ENCODE peak calls at places on chromosomes 3 and 15, in five cellular contexts. One of them, this sample, is unnamed.

GRCh38 chr15:70096975-70097336 is 761 bp downstream of the TLE3 start:
- DNase-seq in SJSA1: no peak
- DNase-seq in ascending aorta: no peak
- DNase-seq in breast epithelium: no peak
- DNase-seq in neuronal stem cell: peak
- DNase-seq in this sample: no peak

GRCh38 chr3:55180936-55181535 is 253.2 kb upstream of the LRTM1 start:
- DNase-seq in SJSA1: peak
- DNase-seq in ascending aorta: no peak
- DNase-seq in breast epithelium: no peak
- DNase-seq in neuronal stem cell: no peak
- DNase-seq in this sample: no peak

GRCh38 chr3:159761377-159761776 is 227.3 kb upstream of the IL12A start:
- DNase-seq in SJSA1: peak
- DNase-seq in ascending aorta: peak
- DNase-seq in breast epithelium: peak
- DNase-seq in neuronal stem cell: no peak
- DNase-seq in this sample: no peak

GRCh38 chr3:155131104-155131503 is 51.0 kb downstream of the MME start:
- DNase-seq in SJSA1: no peak
- DNase-seq in ascending aorta: no peak
- DNase-seq in breast epithelium: no peak
- DNase-seq in neuronal stem cell: no peak
- DNase-seq in this sample: peak

GRCh38 chr15:95450413-95450812 is 880.1 kb upstream of the NR2F2 start:
- DNase-seq in SJSA1: no peak
- DNase-seq in ascending aorta: no peak
- DNase-seq in breast epithelium: no peak
- DNase-seq in neuronal stem cell: no peak
- DNase-seq in this sample: no peak

GRCh38 chr3:25804676-25805075 is 14.8 kb downstream of the OXSM start:
- DNase-seq in SJSA1: no peak
- DNase-seq in ascending aorta: no peak
- DNase-seq in breast epithelium: no peak
- DNase-seq in neuronal stem cell: no peak
- DNase-seq in this sample: no peak

GRCh38 chr3:109553573-109554371 is 216.4 kb upstream of the DPPA4 start:
- DNase-seq in SJSA1: no peak
- DNase-seq in ascending aorta: no peak
- DNase-seq in breast epithelium: no peak
- DNase-seq in neuronal stem cell: no peak
- DNase-seq in this sample: no peak

GRCh38 chr15:65310431-65311137 is 6.1 kb downstream of the RNU5B-1 start:
- DNase-seq in SJSA1: no peak
- DNase-seq in ascending aorta: no peak
- DNase-seq in breast epithelium: no peak
- DNase-seq in neuronal stem cell: no peak
- DNase-seq in this sample: no peak

GRCh38 chr3:186849392-186849975 is 7.0 kb downstream of the ADIPOQ start:
- DNase-seq in SJSA1: peak
- DNase-seq in ascending aorta: no peak
- DNase-seq in breast epithelium: no peak
- DNase-seq in neuronal stem cell: no peak
- DNase-seq in this sample: no peak

GRCh38 chr15:68821898-68822380 is 1.2 kb upstream of the ANP32A start:
- DNase-seq in SJSA1: no peak
- DNase-seq in ascending aorta: no peak
- DNase-seq in breast epithelium: no peak
- DNase-seq in neuronal stem cell: no peak
- DNase-seq in this sample: no peak

GRCh38 chr3:127544806-127545545 is 45.6 kb downstream of the TPRA1 start:
- DNase-seq in SJSA1: no peak
- DNase-seq in ascending aorta: no peak
- DNase-seq in breast epithelium: no peak
- DNase-seq in neuronal stem cell: no peak
- DNase-seq in this sample: no peak

GRCh38 chr3:9881440-9881839 is 1.4 kb upstream of the CIDEC start:
- DNase-seq in SJSA1: no peak
- DNase-seq in ascending aorta: no peak
- DNase-seq in breast epithelium: no peak
- DNase-seq in neuronal stem cell: no peak
- DNase-seq in this sample: no peak

GRCh38 chr15:90004671-90005070 is 3.5 kb downstream of the ZNF710 start:
- DNase-seq in SJSA1: peak
- DNase-seq in ascending aorta: peak
- DNase-seq in breast epithelium: no peak
- DNase-seq in neuronal stem cell: no peak
- DNase-seq in this sample: peak

GRCh38 chr3:157429703-157430102 is 6.9 kb upstream of the PTX3 start:
- DNase-seq in SJSA1: peak
- DNase-seq in ascending aorta: no peak
- DNase-seq in breast epithelium: no peak
- DNase-seq in neuronal stem cell: no peak
- DNase-seq in this sample: no peak

GRCh38 chr3:30437172-30437571 is 169.2 kb upstream of the TGFBR2 start:
- DNase-seq in SJSA1: no peak
- DNase-seq in ascending aorta: peak
- DNase-seq in breast epithelium: peak
- DNase-seq in neuronal stem cell: no peak
- DNase-seq in this sample: no peak

GRCh38 chr3:16548721-16549120 is 35.2 kb upstream of the RFTN1 start:
- DNase-seq in SJSA1: peak
- DNase-seq in ascending aorta: no peak
- DNase-seq in breast epithelium: no peak
- DNase-seq in neuronal stem cell: no peak
- DNase-seq in this sample: peak

GRCh38 chr3:193857996-193858395 is 265.0 kb downstream of the OPA1 start:
- DNase-seq in SJSA1: no peak
- DNase-seq in ascending aorta: peak
- DNase-seq in breast epithelium: peak
- DNase-seq in neuronal stem cell: no peak
- DNase-seq in this sample: peak

GRCh38 chr3:71341721-71342120 is 241.8 kb downstream of the FOXP1 start:
- DNase-seq in SJSA1: peak
- DNase-seq in ascending aorta: no peak
- DNase-seq in breast epithelium: no peak
- DNase-seq in neuronal stem cell: no peak
- DNase-seq in this sample: no peak

GRCh38 chr3:47163023-47163989 is 607 bp downstream of the SETD2 start:
- DNase-seq in SJSA1: peak
- DNase-seq in ascending aorta: peak
- DNase-seq in breast epithelium: no peak
- DNase-seq in neuronal stem cell: peak
- DNase-seq in this sample: no peak

GRCh38 chr3:127999509-128000106 is 52.6 kb upstream of the SEC61A1 start:
- DNase-seq in SJSA1: no peak
- DNase-seq in ascending aorta: no peak
- DNase-seq in breast epithelium: no peak
- DNase-seq in neuronal stem cell: no peak
- DNase-seq in this sample: no peak

GRCh38 chr15:95975212-95975611 is 355.3 kb upstream of the NR2F2 start:
- DNase-seq in SJSA1: no peak
- DNase-seq in ascending aorta: no peak
- DNase-seq in breast epithelium: no peak
- DNase-seq in neuronal stem cell: no peak
- DNase-seq in this sample: no peak

GRCh38 chr3:22263042-22263441 is 512.0 kb upstream of the ZNF385D start:
- DNase-seq in SJSA1: no peak
- DNase-seq in ascending aorta: no peak
- DNase-seq in breast epithelium: no peak
- DNase-seq in neuronal stem cell: no peak
- DNase-seq in this sample: no peak

GRCh38 chr3:19436746-19437145 is 288.4 kb downstream of the KCNH8 start:
- DNase-seq in SJSA1: no peak
- DNase-seq in ascending aorta: no peak
- DNase-seq in breast epithelium: no peak
- DNase-seq in neuronal stem cell: no peak
- DNase-seq in this sample: no peak

GRCh38 chr15:77440378-77440999 is 19.8 kb downstream of the HMG20A start:
- DNase-seq in SJSA1: peak
- DNase-seq in ascending aorta: no peak
- DNase-seq in breast epithelium: no peak
- DNase-seq in neuronal stem cell: no peak
- DNase-seq in this sample: no peak

GRCh38 chr3:157572559-157573270 is 69.5 kb upstream of the VEPH1 start:
- DNase-seq in SJSA1: peak
- DNase-seq in ascending aorta: no peak
- DNase-seq in breast epithelium: no peak
- DNase-seq in neuronal stem cell: peak
- DNase-seq in this sample: no peak

GRCh38 chr3:71050521-71051258 is 532.8 kb downstream of the FOXP1 start:
- DNase-seq in SJSA1: peak
- DNase-seq in ascending aorta: no peak
- DNase-seq in breast epithelium: no peak
- DNase-seq in neuronal stem cell: no peak
- DNase-seq in this sample: no peak

GRCh38 chr3:32399030-32399620 is 7.5 kb downstream of the CMTM7 start:
- DNase-seq in SJSA1: peak
- DNase-seq in ascending aorta: no peak
- DNase-seq in breast epithelium: no peak
- DNase-seq in neuronal stem cell: peak
- DNase-seq in this sample: no peak

GRCh38 chr3:124860599-124860998 is 26.6 kb downstream of the ITGB5 start:
- DNase-seq in SJSA1: peak
- DNase-seq in ascending aorta: peak
- DNase-seq in breast epithelium: peak
- DNase-seq in neuronal stem cell: no peak
- DNase-seq in this sample: peak

GRCh38 chr3:109772520-109772919 is 435.2 kb upstream of the DPPA4 start:
- DNase-seq in SJSA1: no peak
- DNase-seq in ascending aorta: no peak
- DNase-seq in breast epithelium: no peak
- DNase-seq in neuronal stem cell: no peak
- DNase-seq in this sample: no peak

GRCh38 chr15:33859992-33860545 is 108.2 kb upstream of the CHRM5 start:
- DNase-seq in SJSA1: no peak
- DNase-seq in ascending aorta: no peak
- DNase-seq in breast epithelium: no peak
- DNase-seq in neuronal stem cell: no peak
- DNase-seq in this sample: peak

GRCh38 chr3:171835116-171835515 is 8.0 kb upstream of the TMEM212 start:
- DNase-seq in SJSA1: no peak
- DNase-seq in ascending aorta: no peak
- DNase-seq in breast epithelium: no peak
- DNase-seq in neuronal stem cell: no peak
- DNase-seq in this sample: no peak

GRCh38 chr15:71414778-71415177 is 299.5 kb downstream of the THSD4 start:
- DNase-seq in SJSA1: no peak
- DNase-seq in ascending aorta: no peak
- DNase-seq in breast epithelium: no peak
- DNase-seq in neuronal stem cell: no peak
- DNase-seq in this sample: no peak

GRCh38 chr15:71410347-71410746 is 295.1 kb downstream of the THSD4 start:
- DNase-seq in SJSA1: no peak
- DNase-seq in ascending aorta: no peak
- DNase-seq in breast epithelium: no peak
- DNase-seq in neuronal stem cell: no peak
- DNase-seq in this sample: no peak

GRCh38 chr15:71409541-71409940 is 294.3 kb downstream of the THSD4 start:
- DNase-seq in SJSA1: no peak
- DNase-seq in ascending aorta: no peak
- DNase-seq in breast epithelium: no peak
- DNase-seq in neuronal stem cell: no peak
- DNase-seq in this sample: no peak

GRCh38 chr15:71413419-71413818 is 298.1 kb downstream of the THSD4 start:
- DNase-seq in SJSA1: no peak
- DNase-seq in ascending aorta: no peak
- DNase-seq in breast epithelium: no peak
- DNase-seq in neuronal stem cell: no peak
- DNase-seq in this sample: no peak

GRCh38 chr15:71411538-71412482 is 296.5 kb downstream of the THSD4 start:
- DNase-seq in SJSA1: peak
- DNase-seq in ascending aorta: peak
- DNase-seq in breast epithelium: no peak
- DNase-seq in neuronal stem cell: no peak
- DNase-seq in this sample: no peak
- H3K27ac ChIP-seq in SJSA1: peak
- H3K27ac ChIP-seq in ascending aorta: peak
- H3K27ac ChIP-seq in breast epithelium: peak
- H3K27ac ChIP-seq in neuronal stem cell: no peak
- H3K27ac ChIP-seq in this sample: no peak

DNA sequence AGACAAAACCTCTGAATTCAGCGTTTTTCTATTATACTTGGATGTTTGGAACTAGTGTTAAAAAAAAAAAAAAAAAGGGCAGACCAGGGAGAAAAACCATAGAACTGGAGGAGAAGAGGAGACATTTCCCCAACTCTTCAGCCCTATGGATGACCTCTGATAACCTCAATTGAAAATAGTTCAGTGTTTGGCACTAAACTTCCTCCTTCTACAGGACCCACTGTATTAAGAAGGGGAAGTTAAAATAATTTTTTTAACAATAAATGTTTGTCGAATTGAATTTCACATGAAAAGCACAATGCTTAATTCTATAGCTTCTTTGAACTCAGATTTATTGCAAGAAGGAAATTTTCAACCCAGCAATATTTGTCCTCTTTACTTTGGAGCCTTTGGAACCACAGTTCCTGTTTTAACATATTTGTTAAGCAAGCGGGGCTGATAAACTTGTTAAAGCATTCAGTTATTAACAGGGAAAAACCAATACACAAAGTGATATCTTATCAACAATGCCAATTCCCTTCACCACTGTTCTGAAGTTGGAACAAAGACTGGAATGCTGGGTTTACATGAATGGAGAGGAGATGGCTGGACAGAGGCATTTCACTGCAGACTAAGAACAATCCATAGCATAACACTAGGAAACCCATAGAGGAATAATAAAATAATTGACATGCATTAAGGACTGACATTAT is 3.1 kb upstream of the A4GNT start:
- DNase-seq in SJSA1: no peak
- DNase-seq in ascending aorta: no peak
- DNase-seq in breast epithelium: no peak
- DNase-seq in neuronal stem cell: no peak
- DNase-seq in this sample: no peak
- H3K27ac ChIP-seq in SJSA1: no peak
- H3K27ac ChIP-seq in ascending aorta: no peak
- H3K27ac ChIP-seq in breast epithelium: no peak
- H3K27ac ChIP-seq in neuronal stem cell: no peak
- H3K27ac ChIP-seq in this sample: no peak

GRCh38 chr3:37605754-37606153 is 255.9 kb upstream of the CTDSPL start:
- DNase-seq in SJSA1: no peak
- DNase-seq in ascending aorta: no peak
- DNase-seq in breast epithelium: no peak
- DNase-seq in neuronal stem cell: no peak
- DNase-seq in this sample: no peak
- H3K27ac ChIP-seq in SJSA1: no peak
- H3K27ac ChIP-seq in ascending aorta: peak
- H3K27ac ChIP-seq in breast epithelium: no peak
- H3K27ac ChIP-seq in neuronal stem cell: no peak
- H3K27ac ChIP-seq in this sample: no peak

DNA sequence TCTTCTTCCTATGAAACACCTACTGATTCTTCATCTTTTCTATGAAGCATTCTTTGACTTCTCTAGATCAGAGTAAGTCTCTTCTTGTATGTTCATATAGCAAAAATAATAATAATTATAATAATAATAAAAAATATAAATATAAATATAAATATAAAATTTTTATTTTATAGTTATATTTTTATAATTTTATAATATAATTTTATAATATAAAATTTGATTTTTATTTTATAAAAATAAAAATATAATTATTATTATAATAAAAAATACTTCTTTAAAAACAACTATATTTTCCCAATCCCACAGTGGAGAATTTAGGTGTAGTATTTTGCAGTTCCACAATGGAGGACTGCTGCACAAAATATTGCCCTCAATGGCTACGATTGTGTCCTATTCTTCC is 34.3 kb downstream of the DUT start:
- DNase-seq in SJSA1: no peak
- DNase-seq in ascending aorta: no peak
- DNase-seq in breast epithelium: no peak
- DNase-seq in neuronal stem cell: no peak
- DNase-seq in this sample: no peak
- H3K27ac ChIP-seq in SJSA1: no peak
- H3K27ac ChIP-seq in ascending aorta: no peak
- H3K27ac ChIP-seq in breast epithelium: no peak
- H3K27ac ChIP-seq in neuronal stem cell: no peak
- H3K27ac ChIP-seq in this sample: no peak

This sample was measured in epithelial cell of prostate.